ENCODE peak calls at places on chromosomes 6 and 20, in six cellular contexts. One of them, this sample, is unnamed.
A peak's percentile ranks its signal among the peaks of the same experiment; 100 is the strongest.

GRCh38 chr6:118580585-118581419 is 32.7 kb downstream of the PLN start:
- DNase-seq in astrocyte: peak; percentile 73
- DNase-seq in iPS DF 6.9: peak; percentile 67
- DNase-seq in Peyer's patch: no peak
- DNase-seq in neuronal stem cell: peak; percentile 66
- DNase-seq in stomach: no peak
- DNase-seq in this sample: no peak

GRCh38 chr6:23728707-23729106 is 397.3 kb upstream of the NRSN1 start:
- DNase-seq in astrocyte: no peak
- DNase-seq in iPS DF 6.9: no peak
- DNase-seq in Peyer's patch: no peak
- DNase-seq in neuronal stem cell: no peak
- DNase-seq in stomach: peak; percentile 57
- DNase-seq in this sample: no peak

GRCh38 chr6:168133707-168134398 is 54.8 kb upstream of the FRMD1 start:
- DNase-seq in astrocyte: no peak
- DNase-seq in iPS DF 6.9: no peak
- DNase-seq in Peyer's patch: no peak
- DNase-seq in neuronal stem cell: no peak
- DNase-seq in stomach: no peak
- DNase-seq in this sample: no peak

GRCh38 chr6:63964347-63964746 is 328.7 kb downstream of the PHF3 start:
- DNase-seq in astrocyte: no peak
- DNase-seq in iPS DF 6.9: no peak
- DNase-seq in Peyer's patch: no peak
- DNase-seq in neuronal stem cell: no peak
- DNase-seq in stomach: no peak
- DNase-seq in this sample: no peak

GRCh38 chr6:143540192-143540591 is 28.7 kb upstream of the FUCA2 start:
- DNase-seq in astrocyte: no peak
- DNase-seq in iPS DF 6.9: no peak
- DNase-seq in Peyer's patch: no peak
- DNase-seq in neuronal stem cell: no peak
- DNase-seq in stomach: no peak
- DNase-seq in this sample: no peak

GRCh38 chr20:50913976-50914375 is 17.3 kb downstream of the ADNP start:
- DNase-seq in astrocyte: peak; percentile 83
- DNase-seq in iPS DF 6.9: no peak
- DNase-seq in Peyer's patch: no peak
- DNase-seq in neuronal stem cell: no peak
- DNase-seq in stomach: no peak
- DNase-seq in this sample: no peak

GRCh38 chr6:129104131-129104530 is 221.2 kb downstream of the LAMA2 start:
- DNase-seq in astrocyte: peak; percentile 22
- DNase-seq in iPS DF 6.9: no peak
- DNase-seq in Peyer's patch: no peak
- DNase-seq in neuronal stem cell: no peak
- DNase-seq in stomach: no peak
- DNase-seq in this sample: no peak

GRCh38 chr6:41409489-41409888 is 74.1 kb downstream of the NCR2 start:
- DNase-seq in astrocyte: no peak
- DNase-seq in iPS DF 6.9: no peak
- DNase-seq in Peyer's patch: no peak
- DNase-seq in neuronal stem cell: no peak
- DNase-seq in stomach: no peak
- DNase-seq in this sample: no peak

GRCh38 chr6:32462609-32463008 is 22.9 kb downstream of the HLA-DRA start:
- DNase-seq in astrocyte: no peak
- DNase-seq in iPS DF 6.9: no peak
- DNase-seq in Peyer's patch: no peak
- DNase-seq in neuronal stem cell: no peak
- DNase-seq in stomach: no peak
- DNase-seq in this sample: no peak

GRCh38 chr6:33279971-33280511 is 3.1 kb downstream of the B3GALT4 start:
- DNase-seq in astrocyte: peak; percentile 27
- DNase-seq in iPS DF 6.9: no peak
- DNase-seq in Peyer's patch: no peak
- DNase-seq in neuronal stem cell: no peak
- DNase-seq in stomach: no peak
- DNase-seq in this sample: no peak

GRCh38 chr6:4351857-4352669 is 216.7 kb upstream of the ECI2 start:
- DNase-seq in astrocyte: peak; percentile 94
- DNase-seq in iPS DF 6.9: no peak
- DNase-seq in Peyer's patch: no peak
- DNase-seq in neuronal stem cell: no peak
- DNase-seq in stomach: peak; percentile 28
- DNase-seq in this sample: no peak

GRCh38 chr6:87784690-87785089 is 82.7 kb upstream of the AKIRIN2 start:
- DNase-seq in astrocyte: no peak
- DNase-seq in iPS DF 6.9: no peak
- DNase-seq in Peyer's patch: no peak
- DNase-seq in neuronal stem cell: no peak
- DNase-seq in stomach: no peak
- DNase-seq in this sample: no peak

GRCh38 chr6:2249126-2249525 is 3.7 kb upstream of the GMDS start:
- DNase-seq in astrocyte: no peak
- DNase-seq in iPS DF 6.9: no peak
- DNase-seq in Peyer's patch: no peak
- DNase-seq in neuronal stem cell: no peak
- DNase-seq in stomach: no peak
- DNase-seq in this sample: no peak

GRCh38 chr6:26472549-26473245 is 14.9 kb downstream of the BTN2A1 start:
- DNase-seq in astrocyte: no peak
- DNase-seq in iPS DF 6.9: no peak
- DNase-seq in Peyer's patch: no peak
- DNase-seq in neuronal stem cell: no peak
- DNase-seq in stomach: no peak
- DNase-seq in this sample: no peak

GRCh38 chr20:19903168-19903676 is 113.9 kb upstream of the NAA20 start:
- DNase-seq in astrocyte: no peak
- DNase-seq in iPS DF 6.9: no peak
- DNase-seq in Peyer's patch: peak; percentile 49
- DNase-seq in neuronal stem cell: no peak
- DNase-seq in stomach: peak; percentile 44
- DNase-seq in this sample: peak; percentile 62

GRCh38 chr20:19784511-19785172 is 26.6 kb downstream of the RIN2 start:
- DNase-seq in astrocyte: peak; percentile 77
- DNase-seq in iPS DF 6.9: peak; percentile 52
- DNase-seq in Peyer's patch: no peak
- DNase-seq in neuronal stem cell: peak; percentile 66
- DNase-seq in stomach: peak; percentile 38
- DNase-seq in this sample: peak; percentile 75

GRCh38 chr6:74100719-74101287 is 404.8 kb downstream of the CD109 start:
- DNase-seq in astrocyte: no peak
- DNase-seq in iPS DF 6.9: no peak
- DNase-seq in Peyer's patch: no peak
- DNase-seq in neuronal stem cell: no peak
- DNase-seq in stomach: no peak
- DNase-seq in this sample: no peak

GRCh38 chr6:164151161-164151728 is 736.7 kb downstream of the QKI start:
- DNase-seq in astrocyte: peak; percentile 37
- DNase-seq in iPS DF 6.9: no peak
- DNase-seq in Peyer's patch: no peak
- DNase-seq in neuronal stem cell: peak; percentile 56
- DNase-seq in stomach: no peak
- DNase-seq in this sample: no peak

GRCh38 chr6:11744101-11744500 is 34.5 kb downstream of the ADTRP start:
- DNase-seq in astrocyte: no peak
- DNase-seq in iPS DF 6.9: no peak
- DNase-seq in Peyer's patch: no peak
- DNase-seq in neuronal stem cell: no peak
- DNase-seq in stomach: no peak
- DNase-seq in this sample: no peak

GRCh38 chr6:108748959-108749358 is 99.3 kb upstream of the ARMC2 start:
- DNase-seq in astrocyte: no peak
- DNase-seq in iPS DF 6.9: no peak
- DNase-seq in Peyer's patch: no peak
- DNase-seq in neuronal stem cell: no peak
- DNase-seq in stomach: no peak
- DNase-seq in this sample: no peak

GRCh38 chr20:39290575-39290974 is 328.4 kb downstream of the DHX35 start:
- DNase-seq in astrocyte: no peak
- DNase-seq in iPS DF 6.9: no peak
- DNase-seq in Peyer's patch: no peak
- DNase-seq in neuronal stem cell: no peak
- DNase-seq in stomach: no peak
- DNase-seq in this sample: no peak
- H3K27ac ChIP-seq in astrocyte: no peak overlapping the region
- H3K27ac ChIP-seq in iPS DF 6.9: no peak overlapping the region
- H3K27ac ChIP-seq in Peyer's patch: no peak overlapping the region
- H3K27ac ChIP-seq in neuronal stem cell: no peak overlapping the region
- H3K27ac ChIP-seq in stomach: no peak overlapping the region
- H3K27ac ChIP-seq in this sample: no peak overlapping the region

DNA sequence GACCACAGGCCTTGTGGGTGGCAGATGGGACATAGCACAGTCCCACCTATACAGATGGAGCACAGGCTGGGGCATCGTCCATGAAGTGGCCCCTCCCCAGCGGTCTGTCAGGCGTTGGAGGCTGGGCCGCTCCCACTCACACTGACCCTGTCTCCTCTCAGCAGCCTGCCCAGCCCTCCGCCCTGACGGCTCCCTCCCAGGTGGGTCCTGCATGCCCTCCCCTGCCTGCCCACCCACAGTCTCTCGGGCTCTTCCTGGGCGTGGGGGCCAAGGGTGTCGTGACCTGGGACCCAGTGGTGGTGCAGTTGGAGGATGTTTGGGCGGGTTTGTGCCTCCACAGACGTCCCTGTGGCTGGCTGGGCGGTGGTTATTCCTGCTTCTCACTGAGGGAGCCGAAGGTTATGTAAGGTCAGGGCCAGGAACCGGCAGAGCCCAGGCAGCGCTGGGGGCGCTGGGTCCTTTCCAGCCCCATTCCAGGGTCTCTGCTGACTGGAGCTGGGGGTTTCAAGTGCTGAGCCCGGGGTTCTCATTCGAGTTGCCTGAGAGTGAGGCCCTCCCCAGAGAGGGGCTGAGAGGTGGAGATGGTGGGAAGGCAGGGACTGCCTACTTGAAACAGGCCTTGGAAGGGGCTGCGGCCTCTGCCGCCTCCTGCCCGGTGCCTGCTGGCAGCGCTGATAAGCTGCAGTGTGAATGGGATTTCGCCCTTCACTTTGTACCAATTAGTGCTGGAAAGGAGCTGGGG is 22.4 kb downstream of the COL20A1 start:
- DNase-seq in astrocyte: no peak
- DNase-seq in iPS DF 6.9: no peak
- DNase-seq in Peyer's patch: no peak
- DNase-seq in neuronal stem cell: no peak
- DNase-seq in stomach: no peak
- DNase-seq in this sample: peak; percentile 30
- H3K4me3 ChIP-seq in astrocyte: no peak overlapping the region
- H3K4me3 ChIP-seq in iPS DF 6.9: no peak overlapping the region
- H3K4me3 ChIP-seq in Peyer's patch: no peak overlapping the region
- H3K4me3 ChIP-seq in neuronal stem cell: no peak overlapping the region
- H3K4me3 ChIP-seq in stomach: no peak overlapping the region
- H3K4me3 ChIP-seq in this sample: no peak overlapping the region

GRCh38 chr20:3021777-3022176 is 21.6 kb upstream of the GNRH2 start:
- DNase-seq in astrocyte: no peak
- DNase-seq in iPS DF 6.9: no peak
- DNase-seq in Peyer's patch: no peak
- DNase-seq in neuronal stem cell: no peak
- DNase-seq in stomach: no peak
- DNase-seq in this sample: no peak
- H3K36me3 ChIP-seq in astrocyte: peaks cover 18% of the 10 kb centered on the region
- H3K36me3 ChIP-seq in iPS DF 6.9: peaks cover 18% of the 10 kb centered on the region
- H3K36me3 ChIP-seq in Peyer's patch: peaks cover 69% of the 10 kb centered on the region
- H3K36me3 ChIP-seq in neuronal stem cell: peaks cover 47% of the 10 kb centered on the region
- H3K36me3 ChIP-seq in stomach: peaks cover 75% of the 10 kb centered on the region
- H3K36me3 ChIP-seq in this sample: peaks cover 70% of the 10 kb centered on the region

GRCh38 chr20:16530201-16530681 is 43.0 kb downstream of the KIF16B start:
- DNase-seq in astrocyte: peak; percentile 38
- DNase-seq in iPS DF 6.9: no peak
- DNase-seq in Peyer's patch: no peak
- DNase-seq in neuronal stem cell: no peak
- DNase-seq in stomach: peak; percentile 62
- DNase-seq in this sample: no peak
- H3K27ac ChIP-seq in astrocyte: no peak overlapping the region
- H3K27ac ChIP-seq in iPS DF 6.9: no peak overlapping the region
- H3K27ac ChIP-seq in Peyer's patch: peak overlapping the region; percentile 88
- H3K27ac ChIP-seq in neuronal stem cell: no peak overlapping the region
- H3K27ac ChIP-seq in stomach: peak overlapping the region; percentile 35
- H3K27ac ChIP-seq in this sample: no peak overlapping the region

GRCh38 chr6:30847421-30847970 is 36.8 kb upstream of the DDR1 start:
- DNase-seq in astrocyte: no peak
- DNase-seq in iPS DF 6.9: no peak
- DNase-seq in Peyer's patch: no peak
- DNase-seq in neuronal stem cell: no peak
- DNase-seq in stomach: no peak
- DNase-seq in this sample: peak; percentile 57
- H3K4me3 ChIP-seq in astrocyte: no peak overlapping the region
- H3K4me3 ChIP-seq in iPS DF 6.9: peak overlapping the region; percentile 23
- H3K4me3 ChIP-seq in Peyer's patch: no peak overlapping the region
- H3K4me3 ChIP-seq in neuronal stem cell: no peak overlapping the region
- H3K4me3 ChIP-seq in stomach: no peak overlapping the region
- H3K4me3 ChIP-seq in this sample: no peak overlapping the region

DNA sequence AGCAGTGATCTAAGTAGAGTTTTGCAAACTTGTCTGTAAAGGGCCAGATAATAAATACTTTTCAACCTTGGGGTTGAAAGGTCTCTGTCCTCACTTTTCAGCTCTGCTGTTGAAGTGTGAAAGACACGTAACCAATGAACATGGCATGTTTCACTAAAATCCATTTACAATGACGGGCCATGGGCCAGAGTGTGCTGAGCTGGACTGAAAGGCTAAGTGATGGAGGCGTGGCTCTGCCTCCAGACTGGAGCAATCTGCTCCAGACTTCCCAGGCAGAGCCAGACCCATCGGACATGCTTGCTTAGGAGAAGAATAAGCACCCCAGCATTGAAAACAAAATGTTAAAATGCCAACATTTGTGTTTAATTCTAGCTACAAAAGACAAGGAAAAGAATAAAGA is 41.4 kb downstream of the SCAND1 start:
- DNase-seq in astrocyte: no peak
- DNase-seq in iPS DF 6.9: no peak
- DNase-seq in Peyer's patch: no peak
- DNase-seq in neuronal stem cell: no peak
- DNase-seq in stomach: no peak
- DNase-seq in this sample: no peak
- H3K36me3 ChIP-seq in astrocyte: peaks cover 19% of the 10 kb centered on the region
- H3K36me3 ChIP-seq in iPS DF 6.9: peaks cover 5% of the 10 kb centered on the region
- H3K36me3 ChIP-seq in Peyer's patch: peaks cover 53% of the 10 kb centered on the region
- H3K36me3 ChIP-seq in neuronal stem cell: peaks cover 26% of the 10 kb centered on the region
- H3K36me3 ChIP-seq in stomach: peaks cover 77% of the 10 kb centered on the region
- H3K36me3 ChIP-seq in this sample: peaks cover 76% of the 10 kb centered on the region